ENCODE peak calls at places on chromosomes 13 and 19, in five cellular contexts. One of them, this sample, is unnamed.

GRCh38 chr19:56137405-56137804 is 3.7 kb upstream of the ZNF444 start:
- DNase-seq in neural progenitor cell: no peak
- DNase-seq in choroid plexus epithelial cell: no peak
- DNase-seq in heart left ventricle: no peak
- DNase-seq in endothelial cell: no peak
- DNase-seq in this sample: no peak

GRCh38 chr13:21326155-21327030 is 132.7 kb downstream of the ZDHHC20 start:
- DNase-seq in neural progenitor cell: peak; percentile 88
- DNase-seq in choroid plexus epithelial cell: peak; percentile 54
- DNase-seq in heart left ventricle: no peak
- DNase-seq in endothelial cell: no peak
- DNase-seq in this sample: peak; percentile 51

GRCh38 chr13:37058801-37059135 is 720 bp downstream of the SUPT20H start:
- DNase-seq in neural progenitor cell: peak; percentile 35
- DNase-seq in choroid plexus epithelial cell: peak; percentile 43
- DNase-seq in heart left ventricle: no peak
- DNase-seq in endothelial cell: peak; percentile 27
- DNase-seq in this sample: no peak

GRCh38 chr13:24096659-24097058 is 63.9 kb upstream of the SPATA13 start:
- DNase-seq in neural progenitor cell: no peak
- DNase-seq in choroid plexus epithelial cell: no peak
- DNase-seq in heart left ventricle: no peak
- DNase-seq in endothelial cell: no peak
- DNase-seq in this sample: no peak

GRCh38 chr13:114065926-114066774 is 66.3 kb downstream of the RASA3 start:
- DNase-seq in neural progenitor cell: no peak
- DNase-seq in choroid plexus epithelial cell: no peak
- DNase-seq in heart left ventricle: peak; percentile 64
- DNase-seq in endothelial cell: no peak
- DNase-seq in this sample: no peak

GRCh38 chr13:109568273-109568900 is 218.0 kb downstream of the IRS2 start:
- DNase-seq in neural progenitor cell: no peak
- DNase-seq in choroid plexus epithelial cell: peak; percentile 36
- DNase-seq in heart left ventricle: no peak
- DNase-seq in endothelial cell: no peak
- DNase-seq in this sample: peak; percentile 15

GRCh38 chr19:18612051-18612771 is 459 bp upstream of the TMEM59L start:
- DNase-seq in neural progenitor cell: peak; percentile 36
- DNase-seq in choroid plexus epithelial cell: no peak
- DNase-seq in heart left ventricle: no peak
- DNase-seq in endothelial cell: no peak
- DNase-seq in this sample: no peak

GRCh38 chr13:83333614-83334388 is 548.5 kb downstream of the SLITRK1 start:
- DNase-seq in neural progenitor cell: no peak
- DNase-seq in choroid plexus epithelial cell: no peak
- DNase-seq in heart left ventricle: no peak
- DNase-seq in endothelial cell: no peak
- DNase-seq in this sample: peak; percentile 16

GRCh38 chr19:38837304-38837626 is 5.7 kb upstream of the ECH1 start:
- DNase-seq in neural progenitor cell: no peak
- DNase-seq in choroid plexus epithelial cell: no peak
- DNase-seq in heart left ventricle: no peak
- DNase-seq in endothelial cell: no peak
- DNase-seq in this sample: no peak

GRCh38 chr19:50202962-50203280 is 501 bp upstream of the MYH14 start:
- DNase-seq in neural progenitor cell: no peak
- DNase-seq in choroid plexus epithelial cell: no peak
- DNase-seq in heart left ventricle: no peak
- DNase-seq in endothelial cell: no peak
- DNase-seq in this sample: no peak

GRCh38 chr13:30872685-30873443 is 33.2 kb upstream of the MEDAG start:
- DNase-seq in neural progenitor cell: peak; percentile 66
- DNase-seq in choroid plexus epithelial cell: peak; percentile 80
- DNase-seq in heart left ventricle: no peak
- DNase-seq in endothelial cell: peak; percentile 37
- DNase-seq in this sample: peak; percentile 93

GRCh38 chr19:50877338-50877737 is 4.1 kb downstream of the KLK2 start:
- DNase-seq in neural progenitor cell: no peak
- DNase-seq in choroid plexus epithelial cell: no peak
- DNase-seq in heart left ventricle: no peak
- DNase-seq in endothelial cell: no peak
- DNase-seq in this sample: no peak

DNA sequence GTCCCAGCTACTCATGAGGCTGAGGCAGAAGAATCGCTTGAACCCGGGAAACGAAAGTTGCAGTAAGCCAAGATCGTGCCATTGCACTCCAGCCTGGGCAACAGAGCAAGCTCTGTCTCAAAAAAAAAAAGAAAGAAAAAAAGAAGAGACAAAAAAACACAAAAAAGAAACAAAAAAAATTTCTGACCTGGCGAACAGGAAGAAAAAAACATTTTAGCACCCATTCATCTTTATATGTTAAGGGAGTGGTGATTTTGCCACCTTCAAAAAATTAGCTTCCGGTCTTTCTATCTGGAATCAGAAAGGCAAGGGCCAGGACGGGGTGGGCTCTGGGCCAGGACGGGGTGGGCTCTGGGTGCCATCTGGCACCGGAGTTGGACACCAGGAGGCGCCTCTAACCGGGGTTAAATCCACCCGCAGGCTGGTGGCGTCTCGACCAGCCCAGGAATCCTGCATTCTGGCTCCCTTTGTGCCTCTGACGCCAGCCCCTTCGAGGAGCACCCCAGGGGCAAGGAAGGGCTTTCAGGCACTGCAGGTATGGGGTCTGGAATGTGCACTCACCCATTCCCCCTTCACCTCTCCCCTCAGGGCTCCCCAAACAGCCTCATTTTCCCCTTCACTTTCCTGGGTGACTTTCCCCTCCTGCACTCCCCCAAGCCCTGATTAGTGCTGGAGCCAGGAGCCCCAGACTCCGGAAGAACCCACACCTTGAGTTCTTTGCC is 10.4 kb upstream of the ZSWIM4 start:
- DNase-seq in neural progenitor cell: peak; percentile 81
- DNase-seq in choroid plexus epithelial cell: peak; percentile 75
- DNase-seq in heart left ventricle: peak; percentile 89
- DNase-seq in endothelial cell: peak; percentile 71
- DNase-seq in this sample: peak; percentile 62
- TF ChIP-seq CTCF in neural progenitor cell: peak; percentile 70
- TF ChIP-seq CTCF in choroid plexus epithelial cell: peak; percentile 82
- TF ChIP-seq CTCF in heart left ventricle: peak; percentile 75
- TF ChIP-seq CTCF in endothelial cell: peak; percentile 23
- TF ChIP-seq CTCF in this sample: peak; percentile 69

GRCh38 chr19:15108845-15109767 is 1.9 kb downstream of the SYDE1 start:
- DNase-seq in neural progenitor cell: no peak
- DNase-seq in choroid plexus epithelial cell: no peak
- DNase-seq in heart left ventricle: no peak
- DNase-seq in endothelial cell: no peak
- DNase-seq in this sample: no peak
- TF ChIP-seq CTCF in neural progenitor cell: no peak
- TF ChIP-seq CTCF in choroid plexus epithelial cell: no peak
- TF ChIP-seq CTCF in heart left ventricle: no peak
- TF ChIP-seq CTCF in endothelial cell: no peak
- TF ChIP-seq CTCF in this sample: no peak

GRCh38 chr19:534088-534487 is 2.5 kb downstream of the CDC34 start:
- DNase-seq in neural progenitor cell: no peak
- DNase-seq in choroid plexus epithelial cell: no peak
- DNase-seq in heart left ventricle: no peak
- DNase-seq in endothelial cell: no peak
- DNase-seq in this sample: no peak

GRCh38 chr19:533485-534058 is 2.0 kb downstream of the CDC34 start:
- DNase-seq in neural progenitor cell: no peak
- DNase-seq in choroid plexus epithelial cell: no peak
- DNase-seq in heart left ventricle: no peak
- DNase-seq in endothelial cell: no peak
- DNase-seq in this sample: no peak

GRCh38 chr19:531753-532571 is at the start of gene CDC34:
- DNase-seq in neural progenitor cell: peak; percentile 49
- DNase-seq in choroid plexus epithelial cell: no peak
- DNase-seq in heart left ventricle: no peak
- DNase-seq in endothelial cell: no peak
- DNase-seq in this sample: no peak

GRCh38 chr19:531009-531752 is 379 bp upstream of the CDC34 start:
- DNase-seq in neural progenitor cell: peak; percentile 97
- DNase-seq in choroid plexus epithelial cell: peak; percentile 81
- DNase-seq in heart left ventricle: peak; percentile 94
- DNase-seq in endothelial cell: peak; percentile 96
- DNase-seq in this sample: peak; percentile 72

DNA sequence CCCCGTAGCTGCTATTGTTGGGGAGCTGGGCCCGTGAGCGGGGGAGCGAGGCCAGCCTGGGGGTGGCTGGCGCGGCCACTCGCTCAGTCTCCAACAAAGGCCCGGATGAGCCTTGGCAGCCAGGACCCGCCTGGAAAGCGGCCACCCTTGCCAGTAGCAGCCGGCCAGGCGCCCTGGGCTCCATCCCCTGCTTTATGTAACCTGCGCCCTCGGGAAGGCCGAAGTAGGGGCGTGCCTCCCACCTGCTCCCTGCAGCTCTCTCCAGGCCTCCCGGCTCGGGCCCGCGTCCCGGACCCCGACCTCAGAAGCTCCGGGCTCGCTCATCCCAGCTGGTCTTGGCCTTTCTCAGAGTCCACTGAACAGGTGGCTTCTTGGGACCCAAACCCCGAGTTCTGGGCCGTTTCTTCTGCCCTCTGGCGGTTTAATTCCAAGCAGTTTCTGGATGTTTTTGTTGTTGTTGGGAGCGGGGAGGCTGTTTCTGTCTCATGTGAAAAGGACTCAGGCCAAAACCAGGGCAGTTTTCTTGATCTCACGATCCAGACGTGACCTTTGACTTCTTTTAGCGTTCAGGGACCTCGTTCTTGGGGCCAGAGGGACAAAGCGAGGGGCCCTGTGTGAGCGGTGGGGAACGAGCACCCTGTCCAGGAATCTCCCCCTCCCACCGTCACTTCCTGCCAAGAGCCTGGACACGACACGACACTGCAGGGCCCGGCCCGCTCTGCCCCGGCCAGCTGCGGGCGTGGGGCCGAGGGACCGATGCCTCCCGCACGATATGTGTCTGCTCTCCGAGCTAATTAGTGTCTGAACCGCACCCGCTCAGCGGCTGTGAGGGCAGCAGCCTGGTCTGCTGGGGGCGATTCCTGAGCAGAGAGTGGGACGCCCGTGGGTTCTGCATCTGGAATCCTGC is 1.3 kb downstream of the CDC34 start:
- DNase-seq in neural progenitor cell: peak; percentile 86
- DNase-seq in choroid plexus epithelial cell: peak; percentile 74
- DNase-seq in heart left ventricle: peak; percentile 87
- DNase-seq in endothelial cell: peak; percentile 58
- DNase-seq in this sample: peak; percentile 74
- TF ChIP-seq CTCF in neural progenitor cell: peak; percentile 71
- TF ChIP-seq CTCF in choroid plexus epithelial cell: peak; percentile 74
- TF ChIP-seq CTCF in heart left ventricle: peak; percentile 64
- TF ChIP-seq CTCF in endothelial cell: no peak
- TF ChIP-seq CTCF in this sample: peak; percentile 60

GRCh38 chr13:64471916-64472315 is 2758.2 kb downstream of the PCDH9 start:
- DNase-seq in neural progenitor cell: no peak
- DNase-seq in choroid plexus epithelial cell: peak; percentile 79
- DNase-seq in heart left ventricle: no peak
- DNase-seq in endothelial cell: no peak
- DNase-seq in this sample: peak; percentile 30
- TF ChIP-seq CTCF in neural progenitor cell: peak; percentile 50
- TF ChIP-seq CTCF in choroid plexus epithelial cell: peak; percentile 62
- TF ChIP-seq CTCF in heart left ventricle: peak; percentile 46
- TF ChIP-seq CTCF in endothelial cell: peak; percentile 21
- TF ChIP-seq CTCF in this sample: peak; percentile 29

GRCh38 chr13:51934461-51935087 is 72.8 kb downstream of the CCDC70 start:
- DNase-seq in neural progenitor cell: no peak
- DNase-seq in choroid plexus epithelial cell: no peak
- DNase-seq in heart left ventricle: no peak
- DNase-seq in endothelial cell: no peak
- DNase-seq in this sample: no peak

GRCh38 chr13:51933466-51934058 is 71.8 kb downstream of the CCDC70 start:
- DNase-seq in neural progenitor cell: no peak
- DNase-seq in choroid plexus epithelial cell: no peak
- DNase-seq in heart left ventricle: no peak
- DNase-seq in endothelial cell: no peak
- DNase-seq in this sample: no peak

GRCh38 chr13:51937320-51938290 is 73.6 kb downstream of the ATP7B start:
- DNase-seq in neural progenitor cell: no peak
- DNase-seq in choroid plexus epithelial cell: no peak
- DNase-seq in heart left ventricle: no peak
- DNase-seq in endothelial cell: no peak
- DNase-seq in this sample: no peak

GRCh38 chr13:51938454-51938853 is 72.8 kb downstream of the ATP7B start:
- DNase-seq in neural progenitor cell: no peak
- DNase-seq in choroid plexus epithelial cell: peak; percentile 45
- DNase-seq in heart left ventricle: no peak
- DNase-seq in endothelial cell: no peak
- DNase-seq in this sample: no peak

DNA sequence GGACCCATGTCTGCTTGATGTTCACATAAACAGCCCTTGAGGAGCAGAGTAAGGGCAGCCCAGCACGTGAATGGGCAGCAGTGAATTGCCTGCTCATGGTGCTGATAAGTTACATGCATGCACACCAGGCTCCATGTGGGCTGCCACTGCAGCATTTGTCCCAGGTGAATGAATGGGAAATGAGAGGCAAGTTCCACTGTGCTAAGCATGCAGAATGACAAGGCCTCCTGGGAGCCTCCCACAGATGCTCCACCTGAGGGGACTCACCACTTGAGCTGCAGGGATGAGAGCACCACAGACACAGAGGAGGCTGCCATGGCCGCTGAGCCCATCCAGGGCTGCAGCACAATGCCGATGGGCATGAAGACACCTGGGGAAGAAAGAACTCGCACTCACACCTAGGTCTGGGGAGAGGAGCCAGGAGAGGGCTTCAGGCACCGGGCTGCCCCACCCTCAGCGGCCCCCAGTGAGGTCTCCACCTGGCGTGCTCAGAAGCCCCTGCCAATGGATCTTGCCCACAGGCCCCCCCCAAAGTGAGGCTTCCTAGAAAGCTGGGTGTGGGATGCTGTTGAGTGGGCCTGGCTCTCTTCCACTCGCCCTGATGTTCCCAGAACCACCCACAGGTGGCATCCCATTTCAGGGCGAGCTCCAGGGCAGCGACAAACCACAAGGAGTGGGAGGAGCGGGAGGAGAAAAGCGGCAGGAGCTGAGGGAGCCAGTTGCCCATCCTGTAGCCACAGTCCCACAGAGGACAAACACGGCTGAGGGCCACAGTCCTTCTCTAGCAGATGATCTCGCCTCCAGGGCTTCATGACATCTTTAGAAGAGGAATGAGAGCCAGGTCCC is 73.8 kb downstream of the CCDC70 start:
- DNase-seq in neural progenitor cell: peak; percentile 61
- DNase-seq in choroid plexus epithelial cell: peak; percentile 9
- DNase-seq in heart left ventricle: no peak
- DNase-seq in endothelial cell: peak; percentile 55
- DNase-seq in this sample: peak; percentile 4
- TF ChIP-seq CTCF in neural progenitor cell: peak; percentile 58
- TF ChIP-seq CTCF in choroid plexus epithelial cell: peak; percentile 42
- TF ChIP-seq CTCF in heart left ventricle: peak; percentile 33
- TF ChIP-seq CTCF in endothelial cell: no peak
- TF ChIP-seq CTCF in this sample: peak; percentile 24

DNA sequence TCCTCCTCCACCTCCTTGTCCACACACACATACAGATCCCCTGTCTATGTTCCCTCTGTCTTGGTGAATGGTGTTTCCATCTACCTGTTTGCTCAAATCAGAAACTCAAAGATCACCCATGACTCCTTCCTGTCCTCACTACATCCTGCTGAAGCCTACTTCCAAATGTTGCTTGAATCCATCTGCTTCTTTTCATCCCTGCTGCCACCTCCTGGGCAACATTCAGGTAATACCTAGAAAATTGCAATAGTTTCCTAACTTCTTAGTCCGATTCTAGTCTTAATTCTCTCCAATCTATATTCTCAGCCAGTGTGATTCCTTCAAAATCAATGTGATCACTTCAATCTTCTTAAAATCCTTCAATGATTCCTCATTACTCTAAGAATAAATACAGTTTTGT is 155.5 kb upstream of the STARD13 start:
- DNase-seq in neural progenitor cell: peak; percentile 44
- DNase-seq in choroid plexus epithelial cell: peak; percentile 59
- DNase-seq in heart left ventricle: no peak
- DNase-seq in endothelial cell: peak; percentile 5
- DNase-seq in this sample: peak; percentile 48
- TF ChIP-seq CTCF in neural progenitor cell: peak; percentile 52
- TF ChIP-seq CTCF in choroid plexus epithelial cell: peak; percentile 55
- TF ChIP-seq CTCF in heart left ventricle: no peak
- TF ChIP-seq CTCF in endothelial cell: no peak
- TF ChIP-seq CTCF in this sample: peak; percentile 30